ENCODE peak calls at places on chromosomes 7 and 10, in four cellular contexts. One of them, this sample, is unnamed.

GRCh38 chr10:16606421-16606820 is 84.7 kb upstream of the C1QL3 start:
- DNase-seq in K562: no peak
- DNase-seq in HepG2: no peak
- DNase-seq in GM12878: no peak
- DNase-seq in this sample: no peak

GRCh38 chr7:13991791-13992620 is 2.5 kb upstream of the ETV1 start:
- DNase-seq in K562: peak; percentile 19
- DNase-seq in GM12878: no peak
- DNase-seq in HepG2: no peak
- DNase-seq in this sample: no peak

GRCh38 chr10:95508730-95509129 is 52.4 kb downstream of the SORBS1 start:
- DNase-seq in HepG2: peak; percentile 28
- DNase-seq in K562: no peak
- DNase-seq in GM12878: no peak
- DNase-seq in this sample: no peak

GRCh38 chr10:103835121-103836045 is 20.0 kb downstream of the SH3PXD2A start:
- DNase-seq in HepG2: no peak
- DNase-seq in K562: no peak
- DNase-seq in GM12878: no peak
- DNase-seq in this sample: peak; percentile 15

GRCh38 chr10:101840102-101840684 is 3.4 kb downstream of the KCNIP2 start:
- DNase-seq in HepG2: no peak
- DNase-seq in K562: peak; percentile 19
- DNase-seq in GM12878: no peak
- DNase-seq in this sample: no peak

GRCh38 chr10:43689955-43690771 is 41.5 kb upstream of the ZNF32 start:
- DNase-seq in GM12878: no peak
- DNase-seq in HepG2: peak; percentile 27
- DNase-seq in K562: peak; percentile 91
- DNase-seq in this sample: peak; percentile 82

GRCh38 chr10:11472158-11472753 is 139.2 kb downstream of the USP6NL start:
- DNase-seq in GM12878: no peak
- DNase-seq in K562: peak; percentile 71
- DNase-seq in HepG2: peak; percentile 44
- DNase-seq in this sample: peak; percentile 65

GRCh38 chr7:80403686-80404241 is 108.1 kb downstream of the GNAT3 start:
- DNase-seq in HepG2: no peak
- DNase-seq in K562: no peak
- DNase-seq in GM12878: no peak
- DNase-seq in this sample: no peak

GRCh38 chr7:31114593-31115343 is 62.7 kb downstream of the ADCYAP1R1 start:
- DNase-seq in HepG2: no peak
- DNase-seq in K562: no peak
- DNase-seq in GM12878: no peak
- DNase-seq in this sample: peak; percentile 26

GRCh38 chr10:78685466-78686163 is 383.2 kb upstream of the ZMIZ1 start:
- DNase-seq in K562: no peak
- DNase-seq in HepG2: no peak
- DNase-seq in GM12878: no peak
- DNase-seq in this sample: peak; percentile 41

GRCh38 chr7:158266817-158267736 is 320.5 kb downstream of the PTPRN2 start:
- DNase-seq in K562: no peak
- DNase-seq in GM12878: no peak
- DNase-seq in HepG2: no peak
- DNase-seq in this sample: no peak

GRCh38 chr10:97046426-97047072 is 139.2 kb downstream of the SLIT1 start:
- DNase-seq in HepG2: no peak
- DNase-seq in K562: no peak
- DNase-seq in GM12878: no peak
- DNase-seq in this sample: no peak

GRCh38 chr10:73182568-73182967 is 14.6 kb downstream of the FAM149B1 start:
- DNase-seq in GM12878: no peak
- DNase-seq in K562: no peak
- DNase-seq in HepG2: no peak
- DNase-seq in this sample: no peak

GRCh38 chr7:157737151-157738063 is 400.6 kb downstream of the DNAJB6 start:
- DNase-seq in K562: no peak
- DNase-seq in GM12878: no peak
- DNase-seq in HepG2: no peak
- DNase-seq in this sample: no peak

GRCh38 chr10:12535656-12536055 is 186.3 kb downstream of the CAMK1D start:
- DNase-seq in K562: no peak
- DNase-seq in GM12878: no peak
- DNase-seq in HepG2: no peak
- DNase-seq in this sample: no peak

GRCh38 chr10:121910673-121911420 is 17.0 kb downstream of the ATE1 start:
- DNase-seq in K562: no peak
- DNase-seq in HepG2: no peak
- DNase-seq in GM12878: no peak
- DNase-seq in this sample: peak; percentile 30

GRCh38 chr10:62594093-62594520 is 210.4 kb upstream of the ADO start:
- DNase-seq in GM12878: peak; percentile 30
- DNase-seq in K562: peak; percentile 49
- DNase-seq in HepG2: peak; percentile 27
- DNase-seq in this sample: peak; percentile 58

GRCh38 chr7:112414855-112415490 is 35.3 kb upstream of the IFRD1 start:
- DNase-seq in K562: peak; percentile 73
- DNase-seq in GM12878: no peak
- DNase-seq in HepG2: peak; percentile 42
- DNase-seq in this sample: peak; percentile 68

GRCh38 chr7:141362580-141363435 is 188.4 kb upstream of the AGK start:
- DNase-seq in K562: no peak
- DNase-seq in GM12878: no peak
- DNase-seq in HepG2: no peak
- DNase-seq in this sample: peak; percentile 9

GRCh38 chr7:129950191-129950940 is 2.4 kb downstream of the UBE2H start:
- DNase-seq in HepG2: no peak
- DNase-seq in K562: peak; percentile 9
- DNase-seq in GM12878: peak; percentile 60
- DNase-seq in this sample: no peak

GRCh38 chr10:12471135-12471534 is 121.8 kb downstream of the CAMK1D start:
- DNase-seq in K562: no peak
- DNase-seq in GM12878: no peak
- DNase-seq in HepG2: no peak
- DNase-seq in this sample: no peak

GRCh38 chr7:12747687-12748306 is 60.4 kb downstream of the ARL4A start:
- DNase-seq in GM12878: no peak
- DNase-seq in HepG2: no peak
- DNase-seq in K562: no peak
- DNase-seq in this sample: no peak

GRCh38 chr7:100818825-100819224 is 8.5 kb downstream of the EPHB4 start:
- DNase-seq in HepG2: no peak
- DNase-seq in K562: peak; percentile 6
- DNase-seq in GM12878: no peak
- DNase-seq in this sample: no peak

DNA sequence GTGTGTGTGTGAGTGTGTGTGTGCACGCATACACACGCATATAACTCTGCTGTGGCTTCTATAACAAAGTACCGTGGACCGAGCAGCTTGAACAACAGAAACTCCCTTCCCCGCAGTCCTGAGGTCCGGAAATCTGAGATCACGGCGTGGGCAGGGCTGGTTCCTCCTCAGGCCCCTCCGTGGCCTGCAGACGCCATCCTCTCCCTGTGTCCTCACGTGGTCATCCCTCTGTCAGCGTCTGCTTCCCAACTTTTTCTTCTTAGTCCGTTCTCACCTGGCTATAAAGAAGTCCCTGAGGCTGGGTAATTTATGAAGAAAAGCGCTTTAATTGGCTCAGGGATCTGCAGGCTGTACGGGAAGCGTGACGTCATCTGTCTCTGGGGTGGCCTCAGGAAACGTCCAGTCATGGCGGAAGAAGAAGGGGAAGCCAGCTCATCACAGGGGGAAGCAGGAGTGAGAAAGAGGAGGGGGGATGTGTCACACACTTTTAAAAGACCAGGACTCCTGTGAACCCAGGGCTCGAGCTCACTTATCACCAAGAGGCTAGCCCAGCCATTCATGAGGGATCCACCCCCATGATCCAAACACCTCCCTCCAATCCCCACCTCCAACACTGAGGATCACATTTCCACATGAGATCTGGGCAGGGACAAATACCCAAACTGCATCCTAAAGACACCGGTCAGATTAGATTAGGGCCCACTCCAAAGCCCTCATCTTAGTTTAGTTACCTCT is 91.2 kb upstream of the INSIG1 start:
- DNase-seq in GM12878: peak; percentile 80
- DNase-seq in HepG2: no peak
- DNase-seq in K562: peak; percentile 78
- DNase-seq in this sample: no peak
- TF ChIP-seq RAD21 in GM12878: no peak
- TF ChIP-seq RAD21 in HepG2: no peak
- TF ChIP-seq RAD21 in K562: no peak
- TF ChIP-seq RAD21 in this sample: no peak

GRCh38 chr10:91313761-91314520 is 93.5 kb downstream of the PCGF5 start:
- DNase-seq in HepG2: no peak
- DNase-seq in K562: no peak
- DNase-seq in GM12878: no peak
- DNase-seq in this sample: no peak
- TF ChIP-seq MYC in HepG2: no peak
- TF ChIP-seq MYC in K562: no peak
- TF ChIP-seq MYC in GM12878: no peak
- TF ChIP-seq MYC in this sample: no peak

DNA sequence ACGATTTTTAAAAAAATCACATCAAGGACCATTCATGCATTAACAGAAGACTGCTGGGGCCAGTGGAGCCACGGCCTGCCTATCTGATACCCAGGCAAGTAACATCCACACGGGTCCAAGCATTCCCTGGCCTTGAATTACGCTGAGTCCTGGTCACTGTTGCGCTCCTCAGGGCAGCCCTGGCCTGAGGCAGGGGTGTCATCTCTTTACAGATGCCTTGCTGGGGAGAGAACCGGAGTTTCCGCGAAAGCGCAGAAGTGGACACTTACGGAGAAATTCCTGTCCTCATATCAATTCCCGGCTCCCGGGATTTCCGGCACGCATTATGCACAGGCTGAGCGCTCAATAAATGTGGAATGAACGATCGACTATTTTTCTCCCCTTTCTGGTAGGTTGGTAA is 1.4 kb downstream of the CARD11 start:
- DNase-seq in HepG2: no peak
- DNase-seq in GM12878: no peak
- DNase-seq in K562: no peak
- DNase-seq in this sample: no peak
- TF ChIP-seq USF2 in HepG2: no peak
- TF ChIP-seq USF2 in GM12878: no peak
- TF ChIP-seq USF2 in K562: no peak
- TF ChIP-seq USF2 in this sample: no peak

GRCh38 chr10:29795856-29796255 is 161.1 kb upstream of the SVIL start:
- DNase-seq in GM12878: no peak
- DNase-seq in K562: no peak
- DNase-seq in HepG2: no peak
- DNase-seq in this sample: no peak
- TF ChIP-seq RAD21 in GM12878: no peak
- TF ChIP-seq RAD21 in K562: no peak
- TF ChIP-seq RAD21 in HepG2: no peak
- TF ChIP-seq RAD21 in this sample: no peak

GRCh38 chr10:118867768-118868167 is 113.0 kb upstream of the CACUL1 start:
- DNase-seq in K562: no peak
- DNase-seq in GM12878: no peak
- DNase-seq in HepG2: no peak
- DNase-seq in this sample: no peak
- TF ChIP-seq MYC in K562: no peak
- TF ChIP-seq MYC in GM12878: no peak
- TF ChIP-seq MYC in HepG2: no peak
- TF ChIP-seq MYC in this sample: no peak